ENCODE peak calls at places on chromosomes 7 and 10, in six cellular contexts. T is lower leg skin, I is heart left ventricle, R is stomach, D is HCT116, X is IMR-90. A is an unnamed sample.

GRCh38 chr7:30929686-30930085 is 18.0 kb downstream of the AQP1 start:
- DNase-seq in T (peak), I (no peak), R (no peak), D (no peak), X (no peak), A (peak)

GRCh38 chr10:55163388-55163972 is 362.4 kb upstream of the PCDH15 start:
- DNase-seq in T (no peak), I (no peak), R (no peak), D (no peak), X (no peak), A (no peak)

GRCh38 chr7:151936207-151936606 is 20.0 kb upstream of the GALNTL5 start:
- DNase-seq in T (no peak), I (no peak), R (no peak), D (no peak), X (no peak), A (peak)

GRCh38 chr10:59959619-59960018 is 53.3 kb upstream of the CCDC6 start:
- DNase-seq in T (no peak), I (no peak), R (no peak), D (no peak), X (no peak), A (no peak)

GRCh38 chr7:121275204-121275603 is 53.6 kb upstream of the WNT16 start:
- DNase-seq in T (no peak), I (no peak), R (no peak), D (no peak), X (no peak), A (no peak)

GRCh38 chr10:43210556-43210955 is 56.3 kb downstream of the RASGEF1A start:
- DNase-seq in T (peak), I (peak), R (no peak), D (no peak), X (no peak), A (no peak)

GRCh38 chr10:33715303-33715702 is 380.8 kb upstream of the NRP1 start:
- DNase-seq in T (no peak), I (peak), R (no peak), D (no peak), X (no peak), A (no peak)

GRCh38 chr7:126685018-126685573 is 567.6 kb downstream of the GRM8 start:
- DNase-seq in T (no peak), I (no peak), R (no peak), D (no peak), X (no peak), A (no peak)

GRCh38 chr10:101617102-101617823 is 29.1 kb downstream of the DPCD start:
- DNase-seq in T (no peak), I (no peak), R (no peak), D (no peak), X (no peak), A (peak)

GRCh38 chr7:111370002-111370401 is 192.3 kb downstream of the IMMP2L start:
- DNase-seq in T (no peak), I (no peak), R (no peak), D (no peak), X (no peak), A (no peak)

GRCh38 chr10:122637371-122637770 is 62.3 kb downstream of the C10orf120 start:
- DNase-seq in T (peak), I (no peak), R (no peak), D (no peak), X (no peak), A (no peak)

GRCh38 chr7:129262333-129262732 is 37.5 kb downstream of the AHCYL2 start:
- DNase-seq in T (no peak), I (no peak), R (no peak), D (no peak), X (no peak), A (no peak)

GRCh38 chr10:46516660-46517416 is 39.6 kb downstream of the GPRIN2 start:
- DNase-seq in T (peak), I (peak), R (peak), D (no peak), X (peak), A (no peak)

GRCh38 chr7:26202019-26202985 is 757 bp downstream of the CBX3 start:
- DNase-seq in T (peak), I (peak), R (peak), D (no peak), X (no peak), A (peak)

GRCh38 chr7:111126987-111127386 is 36.1 kb downstream of the LRRN3 start:
- DNase-seq in T (no peak), I (no peak), R (no peak), D (no peak), X (peak), A (no peak)

DNA sequence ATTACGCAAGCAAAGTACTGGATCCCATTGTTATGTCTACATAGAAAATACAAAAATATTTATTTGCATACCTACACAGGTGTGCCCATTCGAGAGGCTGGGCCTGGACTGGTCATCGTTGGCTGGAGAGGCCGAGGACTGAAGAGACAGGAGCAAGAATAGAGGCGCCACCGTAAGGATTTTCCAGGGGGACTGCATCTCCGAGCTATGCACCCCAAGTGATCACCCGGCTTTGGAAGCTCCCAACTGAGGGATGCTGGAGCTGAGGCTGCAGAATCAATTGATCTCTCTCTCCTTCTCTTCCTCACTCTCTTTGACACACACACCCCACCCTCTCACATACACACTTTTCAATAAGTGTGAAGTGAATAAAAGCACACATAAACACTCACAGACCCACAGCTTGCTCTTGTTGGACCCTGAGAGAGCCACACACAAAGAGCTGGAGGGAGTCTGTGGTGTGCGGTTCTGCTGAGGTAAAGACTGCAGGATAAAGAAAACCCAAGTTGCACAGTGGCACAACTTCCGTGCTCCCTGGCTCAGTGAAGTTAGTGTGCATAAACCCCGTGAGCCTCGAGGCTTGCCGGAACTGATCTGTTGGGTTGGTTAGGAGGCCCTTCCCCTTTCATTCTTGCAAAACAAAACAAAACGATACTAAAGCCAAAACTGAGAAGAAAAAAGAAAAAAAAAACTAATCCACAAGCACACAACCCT is at the start of gene AOAH:
- DNase-seq in T (peak), I (peak), R (peak), D (no peak), X (no peak), A (no peak)
- TF ChIP-seq POLR2A in T (no peak), I (no peak), R (no peak), D (no peak), X (no peak), A (no peak)

GRCh38 chr7:149284850-149285580 is 23.0 kb downstream of the ZNF783 start:
- DNase-seq in T (peak), I (peak), R (peak), D (peak), X (peak), A (peak)
- TF ChIP-seq POLR2A in T (no peak), I (no peak), R (no peak), D (no peak), X (peak), A (peak)

DNA sequence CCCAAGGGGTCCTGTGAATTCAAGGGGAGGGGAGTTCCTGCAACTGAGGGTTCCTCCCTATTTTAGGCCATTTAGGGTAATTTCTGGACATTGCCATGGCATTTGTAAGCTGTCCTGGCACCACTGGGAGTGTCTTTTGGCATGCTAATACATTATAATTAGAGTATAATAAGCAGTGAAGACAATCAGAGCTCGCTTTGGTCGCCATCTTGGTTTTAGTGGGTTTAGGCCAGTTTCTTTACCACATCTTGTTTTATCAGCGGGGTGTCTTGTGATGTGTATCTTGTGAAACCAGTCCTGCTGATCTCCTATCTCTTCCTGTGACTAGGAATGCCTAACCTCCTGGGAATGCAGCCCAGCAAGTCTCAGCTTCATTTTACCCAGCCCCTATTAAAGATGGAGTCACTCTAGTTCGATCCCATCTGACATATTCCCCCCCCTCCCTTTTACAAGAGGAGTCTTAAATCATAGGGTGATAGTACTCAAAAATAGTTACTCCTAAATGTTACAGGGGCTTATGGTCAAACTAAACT is 43.2 kb downstream of the SVOPL start:
- DNase-seq in T (no peak), I (no peak), R (no peak), D (no peak), X (no peak), A (no peak)
- TF ChIP-seq POLR2A in T (no peak), I (no peak), R (no peak), D (no peak), X (no peak), A (no peak)

GRCh38 chr7:131603932-131604331 is 47.5 kb upstream of the PODXL start:
- DNase-seq in T (no peak), I (no peak), R (no peak), D (no peak), X (no peak), A (no peak)
- TF ChIP-seq POLR2A in T (no peak), I (no peak), R (no peak), D (no peak), X (no peak), A (no peak)

DNA sequence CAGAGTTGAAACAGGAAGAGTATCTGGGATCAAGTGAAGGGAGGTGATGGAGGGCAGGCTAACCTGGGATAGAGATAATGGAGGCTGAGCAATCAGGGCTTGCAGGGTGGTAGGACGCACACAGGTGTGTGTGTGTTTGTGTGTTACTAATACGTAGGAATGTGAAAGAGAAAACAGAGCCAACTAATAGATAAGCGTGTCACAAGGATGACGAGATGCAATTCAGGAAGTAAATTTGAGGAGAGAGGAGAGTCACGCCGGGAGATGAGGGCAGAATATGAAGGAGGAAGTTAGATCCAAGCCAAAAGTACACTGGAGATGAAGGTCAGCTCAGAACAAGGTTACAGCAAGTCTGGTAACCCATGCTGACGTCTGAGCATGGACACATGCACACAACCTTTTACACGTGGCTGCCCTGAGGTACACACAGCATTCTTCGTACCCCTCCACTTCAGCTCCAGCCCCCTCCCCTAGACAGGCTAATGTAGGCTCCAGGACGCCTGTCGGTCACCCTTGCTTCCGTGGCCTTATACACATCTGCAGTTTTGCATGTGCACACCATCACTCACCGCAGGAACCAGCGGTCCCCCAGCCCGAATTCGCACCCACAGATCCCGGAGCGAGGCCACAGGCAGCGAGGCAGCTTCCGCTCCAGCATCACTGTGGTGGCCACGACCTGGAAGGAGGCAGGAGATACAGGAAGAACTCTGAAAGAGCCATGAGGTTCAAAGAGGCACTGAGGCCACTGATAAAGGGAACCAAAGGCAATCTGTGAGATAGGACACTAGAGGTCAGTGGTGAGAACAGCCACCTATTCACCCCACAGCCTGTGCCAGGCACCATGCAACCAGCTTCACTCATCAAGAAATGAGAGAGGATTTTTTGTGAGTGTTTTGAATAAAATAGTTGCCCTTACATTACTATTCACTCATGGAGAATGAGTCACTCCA is 23.7 kb upstream of the TRPV6 start:
- DNase-seq in T (peak), I (no peak), R (peak), D (peak), X (no peak), A (no peak)
- TF ChIP-seq POLR2A in T (no peak), I (no peak), R (no peak), D (no peak), X (no peak), A (no peak)

GRCh38 chr7:1532456-1533254 is 2.2 kb downstream of the MAFK start:
- DNase-seq in T (peak), I (peak), R (peak), D (peak), X (peak), A (no peak)
- TF ChIP-seq POLR2A in T (no peak), I (no peak), R (no peak), D (no peak), X (peak), A (no peak)

DNA sequence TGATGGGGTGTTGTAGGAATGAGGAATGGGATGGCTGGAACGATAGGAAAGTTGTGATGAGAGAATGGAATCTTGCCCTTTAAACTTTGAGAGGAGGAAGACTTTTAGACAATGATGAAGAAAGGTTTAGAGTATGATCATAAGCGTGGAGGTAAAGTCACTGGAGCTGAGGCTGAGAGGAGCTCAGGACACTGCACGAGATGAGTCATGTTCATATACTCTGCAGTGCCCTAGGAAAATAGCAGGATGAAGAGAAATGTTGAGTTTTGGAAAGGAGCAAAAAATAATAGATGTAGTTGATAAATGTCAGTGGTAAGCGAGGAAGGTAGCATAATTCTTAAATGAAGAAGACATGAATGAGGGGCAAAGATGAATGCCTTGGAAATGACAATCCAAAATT is 28.3 kb upstream of the CUL1 start:
- DNase-seq in T (no peak), I (no peak), R (no peak), D (no peak), X (peak), A (no peak)
- TF ChIP-seq POLR2A in T (no peak), I (no peak), R (no peak), D (no peak), X (no peak), A (no peak)

GRCh38 chr10:71211759-71212248 is 566 bp upstream of the UNC5B start:
- DNase-seq in T (no peak), I (no peak), R (no peak), D (no peak), X (no peak), A (no peak)

GRCh38 chr10:71213761-71214440 is 1.5 kb downstream of the UNC5B start:
- DNase-seq in T (peak), I (peak), R (no peak), D (no peak), X (peak), A (no peak)

GRCh38 chr10:71211053-71211452 is 1.3 kb upstream of the UNC5B start:
- DNase-seq in T (peak), I (peak), R (peak), D (no peak), X (no peak), A (no peak)

GRCh38 chr10:71213127-71213616 is 802 bp downstream of the UNC5B start:
- DNase-seq in T (peak), I (peak), R (peak), D (peak), X (peak), A (no peak)

DNA sequence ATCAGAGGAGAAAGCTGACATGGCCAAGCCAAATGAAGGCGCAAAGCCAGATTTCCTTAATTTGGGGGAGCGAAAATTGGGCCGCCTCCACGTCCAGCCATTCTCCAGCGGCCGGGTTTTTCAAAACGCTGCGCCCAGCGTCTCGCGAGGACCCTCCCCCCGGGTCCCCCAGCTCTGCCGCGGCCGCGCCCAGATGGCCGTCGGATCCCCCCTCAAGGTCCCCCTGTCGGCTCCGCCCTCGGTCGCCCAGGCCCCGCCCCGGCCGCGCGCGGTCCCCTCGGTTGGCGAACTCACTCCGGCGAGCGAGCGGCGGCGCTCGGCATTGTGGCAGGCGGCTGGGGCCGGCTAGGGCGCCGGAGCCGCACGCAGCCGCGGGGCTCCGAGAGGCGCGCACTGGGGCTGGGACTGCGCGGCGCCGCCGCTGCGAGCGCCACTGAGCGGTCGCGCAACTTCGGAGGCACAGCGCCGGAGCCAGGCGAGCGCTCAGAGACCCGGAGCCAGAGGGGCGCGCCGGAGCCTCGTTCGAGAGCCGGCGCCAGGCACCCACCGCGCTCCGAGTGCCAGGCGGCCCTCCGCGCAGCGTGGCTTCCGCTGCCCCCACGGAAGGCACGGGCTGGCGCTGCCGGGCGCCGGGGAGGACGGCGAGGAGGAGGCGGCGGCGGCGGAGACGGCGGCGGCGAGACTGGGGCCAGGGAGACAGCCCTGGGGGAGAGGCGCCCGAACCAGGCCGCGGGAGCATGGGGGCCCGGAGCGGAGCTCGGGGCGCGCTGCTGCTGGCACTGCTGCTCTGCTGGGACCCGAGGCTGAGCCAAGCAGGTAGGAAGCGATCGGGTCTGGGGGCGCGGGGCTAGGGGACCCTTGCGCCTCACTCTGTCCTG is at the start of gene UNC5B:
- DNase-seq in T (peak), I (peak), R (peak), D (peak), X (peak), A (no peak)
- TF ChIP-seq POLR2A in T (no peak), I (peak), R (no peak), D (peak), X (peak), A (no peak)

GRCh38 chr10:95693331-95693667 is 428 bp downstream of the TCTN3 start:
- DNase-seq in T (no peak), I (no peak), R (no peak), D (no peak), X (peak), A (no peak)

GRCh38 chr10:95697429-95697828 is 3.7 kb upstream of the TCTN3 start:
- DNase-seq in T (no peak), I (no peak), R (no peak), D (no peak), X (no peak), A (no peak)

GRCh38 chr10:95694665-95695064 is 938 bp upstream of the TCTN3 start:
- DNase-seq in T (no peak), I (no peak), R (no peak), D (no peak), X (no peak), A (no peak)

GRCh38 chr10:95698415-95698814 is 4.7 kb upstream of the TCTN3 start:
- DNase-seq in T (no peak), I (no peak), R (no peak), D (no peak), X (no peak), A (no peak)

GRCh38 chr10:95693668-95694534 is at the start of gene TCTN3:
- DNase-seq in T (peak), I (peak), R (peak), D (peak), X (peak), A (peak)
- TF ChIP-seq POLR2A in T (no peak), I (no peak), R (no peak), D (peak), X (peak), A (peak)